ENCODE peak calls at places on chromosomes 2 and 18, in six cellular contexts. One of them, this sample, is unnamed.

GRCh38 chr2:16066261-16067036 is 126.1 kb downstream of the MYCN start:
- DNase-seq in GM12878: no peak
- DNase-seq in HCT116: no peak
- DNase-seq in HepG2: peak; percentile 30
- DNase-seq in H1: no peak
- DNase-seq in K562: no peak
- DNase-seq in this sample: no peak

GRCh38 chr2:128485761-128486639 is 167.3 kb upstream of the HS6ST1 start:
- DNase-seq in GM12878: no peak
- DNase-seq in HCT116: no peak
- DNase-seq in HepG2: no peak
- DNase-seq in H1: no peak
- DNase-seq in K562: no peak
- DNase-seq in this sample: no peak

GRCh38 chr2:3557588-3558204 is 437 bp downstream of the RNASEH1 start:
- DNase-seq in GM12878: no peak
- DNase-seq in HCT116: no peak
- DNase-seq in HepG2: no peak
- DNase-seq in H1: no peak
- DNase-seq in K562: no peak
- DNase-seq in this sample: no peak

GRCh38 chr2:54308782-54309181 is 52.8 kb upstream of the TSPYL6 start:
- DNase-seq in GM12878: no peak
- DNase-seq in HCT116: no peak
- DNase-seq in HepG2: peak; percentile 48
- DNase-seq in H1: no peak
- DNase-seq in K562: no peak
- DNase-seq in this sample: no peak

GRCh38 chr2:220959391-220959802 is 612.7 kb downstream of the EPHA4 start:
- DNase-seq in GM12878: no peak
- DNase-seq in HCT116: no peak
- DNase-seq in HepG2: no peak
- DNase-seq in H1: no peak
- DNase-seq in K562: no peak
- DNase-seq in this sample: no peak

GRCh38 chr2:235500761-235501662 is 7.2 kb downstream of the AGAP1 start:
- DNase-seq in GM12878: no peak
- DNase-seq in HCT116: no peak
- DNase-seq in HepG2: no peak
- DNase-seq in H1: no peak
- DNase-seq in K562: peak; percentile 60
- DNase-seq in this sample: peak; percentile 49

GRCh38 chr18:58649966-58650816 is 21.1 kb upstream of the MALT1 start:
- DNase-seq in GM12878: peak; percentile 80
- DNase-seq in HCT116: no peak
- DNase-seq in HepG2: no peak
- DNase-seq in H1: no peak
- DNase-seq in K562: no peak
- DNase-seq in this sample: no peak

GRCh38 chr2:170005702-170006101 is 172.2 kb upstream of the MYO3B start:
- DNase-seq in GM12878: no peak
- DNase-seq in HCT116: no peak
- DNase-seq in HepG2: no peak
- DNase-seq in H1: no peak
- DNase-seq in K562: peak; percentile 72
- DNase-seq in this sample: peak; percentile 18

GRCh38 chr2:217837001-217837491 is 165.7 kb downstream of the TNS1 start:
- DNase-seq in GM12878: no peak
- DNase-seq in HCT116: peak; percentile 42
- DNase-seq in HepG2: peak; percentile 17
- DNase-seq in H1: peak; percentile 78
- DNase-seq in K562: no peak
- DNase-seq in this sample: no peak

GRCh38 chr2:37602040-37602439 is 69.4 kb downstream of the CDC42EP3 start:
- DNase-seq in GM12878: no peak
- DNase-seq in HCT116: no peak
- DNase-seq in HepG2: no peak
- DNase-seq in H1: no peak
- DNase-seq in K562: no peak
- DNase-seq in this sample: no peak

GRCh38 chr2:5713101-5713500 is 20.9 kb downstream of the SOX11 start:
- DNase-seq in GM12878: no peak
- DNase-seq in HCT116: no peak
- DNase-seq in HepG2: no peak
- DNase-seq in H1: no peak
- DNase-seq in K562: no peak
- DNase-seq in this sample: no peak

GRCh38 chr2:192190474-192190873 is 4.3 kb downstream of the TMEFF2 start:
- DNase-seq in GM12878: no peak
- DNase-seq in HCT116: peak; percentile 10
- DNase-seq in HepG2: peak; percentile 20
- DNase-seq in H1: no peak
- DNase-seq in K562: peak; percentile 5
- DNase-seq in this sample: no peak

GRCh38 chr2:84901593-84902120 is 3.8 kb upstream of the TMSB10 start:
- DNase-seq in GM12878: no peak
- DNase-seq in HCT116: no peak
- DNase-seq in HepG2: no peak
- DNase-seq in H1: no peak
- DNase-seq in K562: no peak
- DNase-seq in this sample: no peak

GRCh38 chr2:231411871-231412615 is 16.5 kb downstream of the B3GNT7 start:
- DNase-seq in GM12878: no peak
- DNase-seq in HCT116: peak; percentile 31
- DNase-seq in HepG2: peak; percentile 79
- DNase-seq in H1: peak; percentile 98
- DNase-seq in K562: no peak
- DNase-seq in this sample: peak; percentile 89

GRCh38 chr2:159010340-159010739 is 41.9 kb downstream of the TANC1 start:
- DNase-seq in GM12878: no peak
- DNase-seq in HCT116: no peak
- DNase-seq in HepG2: peak; percentile 18
- DNase-seq in H1: no peak
- DNase-seq in K562: no peak
- DNase-seq in this sample: no peak

GRCh38 chr18:54127759-54128378 is 96.6 kb downstream of the MBD2 start:
- DNase-seq in GM12878: no peak
- DNase-seq in HCT116: peak; percentile 35
- DNase-seq in HepG2: peak; percentile 41
- DNase-seq in H1: peak; percentile 53
- DNase-seq in K562: peak; percentile 59
- DNase-seq in this sample: peak; percentile 43

GRCh38 chr18:58884694-58885093 is 20.0 kb downstream of the ZNF532 start:
- DNase-seq in GM12878: no peak
- DNase-seq in HCT116: no peak
- DNase-seq in HepG2: no peak
- DNase-seq in H1: no peak
- DNase-seq in K562: no peak
- DNase-seq in this sample: no peak

GRCh38 chr2:53247986-53248735 is 519.4 kb upstream of the CHAC2 start:
- DNase-seq in GM12878: no peak
- DNase-seq in HCT116: no peak
- DNase-seq in HepG2: no peak
- DNase-seq in H1: no peak
- DNase-seq in K562: no peak
- DNase-seq in this sample: no peak

GRCh38 chr2:59149271-59149670 is 908.1 kb upstream of the FANCL start:
- DNase-seq in GM12878: no peak
- DNase-seq in HCT116: no peak
- DNase-seq in HepG2: no peak
- DNase-seq in H1: no peak
- DNase-seq in K562: no peak
- DNase-seq in this sample: no peak

GRCh38 chr2:145597809-145598208 is 1077.9 kb upstream of the ZEB2 start:
- DNase-seq in GM12878: no peak
- DNase-seq in HCT116: no peak
- DNase-seq in HepG2: no peak
- DNase-seq in H1: no peak
- DNase-seq in K562: no peak
- DNase-seq in this sample: no peak

GRCh38 chr2:239692348-239692747 is 291.5 kb upstream of the HDAC4 start:
- DNase-seq in GM12878: no peak
- DNase-seq in HCT116: no peak
- DNase-seq in HepG2: no peak
- DNase-seq in H1: no peak
- DNase-seq in K562: no peak
- DNase-seq in this sample: no peak

GRCh38 chr2:29000481-29000880 is 19.4 kb downstream of the TOGARAM2 start:
- DNase-seq in GM12878: peak; percentile 31
- DNase-seq in HCT116: no peak
- DNase-seq in HepG2: no peak
- DNase-seq in H1: no peak
- DNase-seq in K562: peak; percentile 25
- DNase-seq in this sample: no peak

DNA sequence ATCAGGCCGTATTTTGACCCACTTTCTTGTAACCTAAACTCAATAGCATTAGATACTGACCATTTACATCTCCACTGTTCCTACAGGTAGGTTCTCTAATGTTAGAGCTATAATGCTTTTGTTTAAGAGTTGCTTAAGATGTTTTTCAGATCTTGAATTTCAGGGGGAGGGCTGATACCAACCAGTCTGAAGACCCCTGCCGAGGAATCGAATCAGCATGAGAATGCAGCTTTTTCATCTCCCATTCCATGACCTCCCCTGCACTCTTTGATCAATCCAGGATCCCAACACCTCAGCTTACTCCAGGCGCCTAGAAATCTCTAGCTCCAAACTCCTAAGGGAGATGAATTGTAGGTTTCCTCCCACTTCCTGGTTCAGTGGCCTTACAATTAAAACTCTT is 120.5 kb upstream of the MC4R start:
- DNase-seq in GM12878: no peak
- DNase-seq in HCT116: no peak
- DNase-seq in HepG2: no peak
- DNase-seq in H1: peak; percentile 53
- DNase-seq in K562: no peak
- DNase-seq in this sample: peak; percentile 18
- TF ChIP-seq ZNF274 in GM12878: no peak
- TF ChIP-seq ZNF274 in HCT116: no peak
- TF ChIP-seq ZNF274 in HepG2: no peak
- TF ChIP-seq ZNF274 in H1: no peak
- TF ChIP-seq ZNF274 in K562: no peak
- TF ChIP-seq ZNF274 in this sample: no peak

GRCh38 chr2:205808493-205809121 is 126.3 kb downstream of the NRP2 start:
- DNase-seq in GM12878: no peak
- DNase-seq in HCT116: no peak
- DNase-seq in HepG2: no peak
- DNase-seq in H1: no peak
- DNase-seq in K562: no peak
- DNase-seq in this sample: no peak
- TF ChIP-seq YY1 in GM12878: no peak
- TF ChIP-seq YY1 in HCT116: no peak
- TF ChIP-seq YY1 in HepG2: no peak
- TF ChIP-seq YY1 in H1: no peak
- TF ChIP-seq YY1 in K562: no peak
- TF ChIP-seq YY1 in this sample: no peak

GRCh38 chr18:76565238-76566173 is 70.5 kb upstream of the ZNF516 start:
- DNase-seq in GM12878: no peak
- DNase-seq in HCT116: no peak
- DNase-seq in HepG2: peak; percentile 63
- DNase-seq in H1: peak; percentile 48
- DNase-seq in K562: peak; percentile 27
- DNase-seq in this sample: peak; percentile 36
- H3K9ac ChIP-seq in GM12878: no peak overlapping the region
- H3K9ac ChIP-seq in HCT116: no peak overlapping the region
- H3K9ac ChIP-seq in HepG2: no peak overlapping the region
- H3K9ac ChIP-seq in H1: peak overlapping the region; percentile 27
- H3K9ac ChIP-seq in K562: no peak overlapping the region
- H3K9ac ChIP-seq in this sample: no peak overlapping the region

GRCh38 chr2:67625671-67626070 is 228.5 kb downstream of the ETAA1 start:
- DNase-seq in GM12878: no peak
- DNase-seq in HCT116: no peak
- DNase-seq in HepG2: no peak
- DNase-seq in H1: no peak
- DNase-seq in K562: no peak
- DNase-seq in this sample: no peak

GRCh38 chr2:67626656-67627055 is 229.5 kb downstream of the ETAA1 start:
- DNase-seq in GM12878: no peak
- DNase-seq in HCT116: no peak
- DNase-seq in HepG2: no peak
- DNase-seq in H1: no peak
- DNase-seq in K562: no peak
- DNase-seq in this sample: no peak

GRCh38 chr2:67626076-67626475 is 228.9 kb downstream of the ETAA1 start:
- DNase-seq in GM12878: no peak
- DNase-seq in HCT116: no peak
- DNase-seq in HepG2: no peak
- DNase-seq in H1: no peak
- DNase-seq in K562: no peak
- DNase-seq in this sample: no peak

GRCh38 chr2:67627456-67627855 is 230.3 kb downstream of the ETAA1 start:
- DNase-seq in GM12878: no peak
- DNase-seq in HCT116: no peak
- DNase-seq in HepG2: no peak
- DNase-seq in H1: no peak
- DNase-seq in K562: no peak
- DNase-seq in this sample: no peak

DNA sequence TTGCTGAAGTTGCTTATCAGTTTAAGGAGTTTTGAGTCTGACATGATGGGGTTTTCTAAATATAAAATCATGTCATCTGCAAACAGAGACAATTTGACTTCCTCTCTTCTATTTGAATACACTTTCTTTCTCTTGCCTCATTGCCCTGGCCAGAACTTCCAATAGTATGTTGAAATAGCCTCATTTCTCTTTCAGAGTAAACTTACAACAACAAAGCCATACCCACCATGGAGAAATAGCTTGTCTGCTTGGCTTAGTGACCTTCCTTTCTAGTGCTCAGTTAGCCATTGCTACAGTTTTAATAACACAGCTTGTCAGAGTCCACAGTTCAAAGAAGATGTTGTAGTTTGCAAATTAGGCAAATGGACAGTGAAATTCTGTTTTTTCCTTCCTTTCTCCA is 228.0 kb downstream of the ETAA1 start:
- DNase-seq in GM12878: no peak
- DNase-seq in HCT116: no peak
- DNase-seq in HepG2: no peak
- DNase-seq in H1: no peak
- DNase-seq in K562: no peak
- DNase-seq in this sample: no peak
- TF ChIP-seq ZNF274 in GM12878: no peak
- TF ChIP-seq ZNF274 in HCT116: no peak
- TF ChIP-seq ZNF274 in HepG2: no peak
- TF ChIP-seq ZNF274 in H1: no peak
- TF ChIP-seq ZNF274 in K562: no peak
- TF ChIP-seq ZNF274 in this sample: no peak